ENCODE peak calls at places on chromosomes 12 and 14, in four cellular contexts. W, C, E and N are unnamed samples.

GRCh38 chr12:115090783-115091182 is 406.8 kb upstream of the TBX3 start:
- DNase-seq in W (no peak), C (no peak), E (no peak), N (no peak)

GRCh38 chr12:117850048-117850447 is 118.7 kb downstream of the KSR2 start:
- DNase-seq in W (peak), C (no peak), E (peak), N (peak)

GRCh38 chr12:51531284-51531981 is 59.6 kb upstream of the SCN8A start:
- DNase-seq in W (no peak), C (peak), E (no peak), N (no peak)

GRCh38 chr14:74909501-74909900 is 13.6 kb downstream of the RPS6KL1 start:
- DNase-seq in W (no peak), C (no peak), E (no peak), N (no peak)

GRCh38 chr14:64303471-64303917 is 9.3 kb upstream of the ESR2 start:
- DNase-seq in W (peak), C (no peak), E (peak), N (peak)

GRCh38 chr14:39370415-39370814 is 61.8 kb downstream of the FBXO33 start:
- DNase-seq in W (no peak), C (no peak), E (no peak), N (no peak)

GRCh38 chr14:59240356-59240755 is 51.9 kb downstream of the DAAM1 start:
- DNase-seq in W (no peak), C (no peak), E (no peak), N (no peak)

GRCh38 chr12:91326043-91327027 is 143.7 kb upstream of the DCN start:
- DNase-seq in W (peak), C (peak), E (peak), N (peak)

GRCh38 chr14:104386281-104386841 is 193.2 kb upstream of the C14orf180 start:
- DNase-seq in W (no peak), C (no peak), E (no peak), N (no peak)

GRCh38 chr12:59020541-59020940 is 100.2 kb upstream of the LRIG3 start:
- DNase-seq in W (no peak), C (no peak), E (no peak), N (no peak)

GRCh38 chr14:53538316-53538851 is 385.3 kb upstream of the DDHD1 start:
- DNase-seq in W (no peak), C (no peak), E (no peak), N (no peak)

GRCh38 chr14:33404054-33404453 is 465.4 kb downstream of the NPAS3 start:
- DNase-seq in W (peak), C (no peak), E (peak), N (no peak)

GRCh38 chr14:50823051-50823762 is 7.8 kb downstream of the NIN start:
- DNase-seq in W (peak), C (no peak), E (no peak), N (no peak)

GRCh38 chr14:95206534-95206933 is 49.2 kb upstream of the DICER1 start:
- DNase-seq in W (peak), C (no peak), E (no peak), N (no peak)

GRCh38 chr14:61033851-61034250 is 52.8 kb downstream of the SLC38A6 start:
- DNase-seq in W (peak), C (no peak), E (no peak), N (no peak)

GRCh38 chr12:4114986-4115385 is 158.6 kb upstream of the CCND2 start:
- DNase-seq in W (no peak), C (no peak), E (no peak), N (no peak)

GRCh38 chr12:131507881-131508280 is 203.0 kb upstream of the SFSWAP start:
- DNase-seq in W (no peak), C (no peak), E (no peak), N (no peak)

GRCh38 chr14:104094709-104095425 is 9.4 kb downstream of the ASPG start:
- DNase-seq in W (peak), C (peak), E (peak), N (peak)

GRCh38 chr12:39626033-39626814 is 6.6 kb upstream of the ABCD2 start:
- DNase-seq in W (no peak), C (no peak), E (no peak), N (no peak)

GRCh38 chr14:84770030-84770429 is 759.9 kb upstream of the FLRT2 start:
- DNase-seq in W (no peak), C (no peak), E (peak), N (no peak)

GRCh38 chr14:35959835-35960234 is 133.7 kb downstream of the BRMS1L start:
- DNase-seq in W (no peak), C (no peak), E (no peak), N (no peak)

GRCh38 chr12:50825372-50825838 is 17.3 kb upstream of the TMPRSS12 start:
- DNase-seq in W (peak), C (no peak), E (peak), N (no peak)

GRCh38 chr14:24296341-24297157 is 3.0 kb downstream of the DHRS1 start:
- DNase-seq in W (peak), C (peak), E (peak), N (peak)

GRCh38 chr12:56616244-56616643 is 13.9 kb downstream of the BAZ2A start:
- DNase-seq in W (no peak), C (no peak), E (no peak), N (no peak)

GRCh38 chr12:42705863-42706262 is 116.3 kb upstream of the PRICKLE1 start:
- DNase-seq in W (peak), C (no peak), E (peak), N (no peak)

GRCh38 chr12:20722142-20722541 is 27.0 kb downstream of the SLCO1C1 start:
- DNase-seq in W (no peak), C (peak), E (no peak), N (no peak)

GRCh38 chr12:50765325-50765911 is 1.5 kb downstream of the ATF1 start:
- DNase-seq in W (peak), C (peak), E (peak), N (peak)